ENCODE peak calls at places on chromosomes 11 and 22, in ten cellular contexts. V, F, Q, N, U, T, H, M, S and Y are unnamed samples. For H3K36me3 and H3K27me3, the result is how much of the 10 kb centered on the place peaks cover.

GRCh38 chr11:67053896-67054850 is 2.5 kb upstream of the RHOD start:
- DNase-seq in V (no peak), F (peak), Q (peak), N (peak), U (peak), T (peak), H (peak), M (no peak), S (no peak), Y (no peak)

GRCh38 chr22:33848251-33848650 is 72.0 kb downstream of the LARGE1 start:
- DNase-seq in V (no peak), F (no peak), Q (no peak), N (no peak), U (no peak), T (no peak), H (no peak), M (no peak), S (no peak), Y (no peak)

GRCh38 chr11:78929092-78929905 is 354.6 kb upstream of the NARS2 start:
- DNase-seq in V (no peak), F (no peak), Q (peak), N (no peak), U (no peak), T (no peak), H (no peak), M (no peak), S (no peak), Y (no peak)

GRCh38 chr11:5831196-5831829 is 10.4 kb downstream of the OR52E6 start:
- DNase-seq in V (no peak), F (no peak), Q (no peak), N (no peak), U (no peak), T (no peak), H (no peak), M (no peak), S (no peak), Y (no peak)

GRCh38 chr11:87368876-87369480 is 331.2 kb downstream of the TMEM135 start:
- DNase-seq in V (no peak), F (no peak), Q (peak), N (no peak), U (no peak), T (no peak), H (no peak), M (no peak), S (no peak), Y (no peak)

GRCh38 chr11:131672191-131672590 is 301.8 kb downstream of the NTM start:
- DNase-seq in V (no peak), F (no peak), Q (no peak), N (no peak), U (no peak), T (no peak), H (no peak), M (no peak), S (no peak), Y (peak)

GRCh38 chr11:120543816-120544215 is 32.3 kb downstream of the GRIK4 start:
- DNase-seq in V (no peak), F (no peak), Q (no peak), N (no peak), U (no peak), T (no peak), H (no peak), M (no peak), S (no peak), Y (no peak)

GRCh38 chr11:78973833-78974232 is 399.2 kb upstream of the NARS2 start:
- DNase-seq in V (no peak), F (no peak), Q (no peak), N (no peak), U (no peak), T (no peak), H (no peak), M (no peak), S (no peak), Y (no peak)

GRCh38 chr11:116742104-116742503 is 30.7 kb downstream of the BUD13 start:
- DNase-seq in V (no peak), F (no peak), Q (no peak), N (no peak), U (no peak), T (no peak), H (no peak), M (no peak), S (peak), Y (no peak)

GRCh38 chr22:36334081-36334831 is 53.5 kb downstream of the MYH9 start:
- DNase-seq in V (no peak), F (no peak), Q (no peak), N (peak), U (no peak), T (no peak), H (peak), M (no peak), S (no peak), Y (peak)

GRCh38 chr22:36226189-36226588 is 13.1 kb downstream of the APOL2 start:
- DNase-seq in V (no peak), F (no peak), Q (no peak), N (no peak), U (no peak), T (no peak), H (no peak), M (no peak), S (no peak), Y (no peak)

GRCh38 chr11:20759541-20759940 is 90.2 kb downstream of the NELL1 start:
- DNase-seq in V (no peak), F (no peak), Q (no peak), N (no peak), U (no peak), T (no peak), H (no peak), M (no peak), S (no peak), Y (no peak)

GRCh38 chr22:29710922-29711593 is 8.7 kb upstream of the CABP7 start:
- DNase-seq in V (no peak), F (peak), Q (no peak), N (peak), U (peak), T (no peak), H (no peak), M (no peak), S (no peak), Y (no peak)

GRCh38 chr11:59186130-59186594 is 14.2 kb downstream of the DTX4 start:
- DNase-seq in V (no peak), F (peak), Q (no peak), N (peak), U (peak), T (no peak), H (peak), M (no peak), S (no peak), Y (no peak)

GRCh38 chr11:58027341-58027740 is 3.4 kb upstream of the OR6Q1 start:
- DNase-seq in V (no peak), F (no peak), Q (no peak), N (no peak), U (no peak), T (no peak), H (no peak), M (no peak), S (no peak), Y (no peak)

GRCh38 chr11:119014209-119014924 is 3.8 kb downstream of the RPS25 start:
- DNase-seq in V (no peak), F (no peak), Q (no peak), N (no peak), U (no peak), T (no peak), H (peak), M (no peak), S (no peak), Y (no peak)

GRCh38 chr11:119019996-119020395 is 1.4 kb downstream of the TRAPPC4 start:
- DNase-seq in V (no peak), F (no peak), Q (no peak), N (no peak), U (no peak), T (no peak), H (peak), M (no peak), S (no peak), Y (peak)

GRCh38 chr11:119015054-119015611 is 3.0 kb downstream of the RPS25 start:
- DNase-seq in V (no peak), F (no peak), Q (no peak), N (no peak), U (no peak), T (no peak), H (peak), M (no peak), S (no peak), Y (peak)

GRCh38 chr11:119016216-119017009 is 1.7 kb downstream of the RPS25 start:
- DNase-seq in V (no peak), F (no peak), Q (no peak), N (no peak), U (no peak), T (no peak), H (peak), M (no peak), S (no peak), Y (no peak)

GRCh38 chr11:119018074-119018938 is at the start of the genes RPS25 and TRAPPC4:
- DNase-seq in V (peak), F (peak), Q (peak), N (peak), U (peak), T (peak), H (peak), M (peak), S (peak), Y (peak)
- H3K36me3 ChIP-seq in V (half or more), F (under half), Q (under half), N (under half), U (half or more), T (under half), H (half or more), M (under half), S (under half), Y (half or more)

DNA sequence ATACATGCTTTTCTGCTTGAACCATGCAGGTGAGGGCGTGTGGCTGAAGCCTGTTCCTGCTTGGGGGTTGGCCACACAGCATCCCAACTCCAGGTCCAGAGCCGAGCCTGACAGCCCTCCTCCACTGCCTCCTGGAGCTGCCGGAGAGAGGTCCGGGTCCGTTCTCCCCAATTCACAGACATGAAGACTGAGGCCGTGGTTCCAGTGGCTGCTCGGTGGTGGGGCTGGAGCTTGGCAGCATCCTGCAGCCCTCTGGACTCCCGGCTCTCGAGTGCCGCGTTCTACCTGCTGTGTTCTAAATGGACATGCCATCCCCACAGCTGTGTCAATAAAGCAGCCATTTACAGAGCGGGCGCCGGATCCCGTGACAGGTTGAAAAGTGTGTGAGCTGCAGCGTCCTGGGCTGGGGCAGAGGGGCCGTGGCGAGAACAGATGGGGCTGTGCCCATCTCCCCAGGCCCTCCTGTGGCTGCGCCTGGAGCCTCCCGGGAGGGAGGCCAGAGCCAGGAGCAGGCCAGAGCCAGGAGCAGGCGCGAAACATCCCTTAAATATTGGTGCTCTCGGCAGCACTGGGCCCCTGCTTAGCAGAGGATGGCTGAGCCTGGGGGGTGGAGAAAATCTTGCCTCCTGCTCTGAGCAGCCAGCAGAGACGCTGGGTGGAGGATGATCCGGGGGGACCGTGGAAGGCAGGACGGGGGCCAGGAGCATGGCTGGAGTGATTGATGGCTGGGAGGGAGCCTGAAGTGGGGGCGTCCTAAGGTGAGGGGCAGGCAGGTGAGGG is 46.1 kb downstream of the FLRT1 start:
- DNase-seq in V (no peak), F (peak), Q (no peak), N (no peak), U (no peak), T (no peak), H (no peak), M (no peak), S (no peak), Y (no peak)
- TF ChIP-seq EP300 in V (no peak), F (no peak), Q (no peak), N (no peak), U (no peak), T (no peak), H (no peak), M (no peak), S (no peak), Y (no peak)

DNA sequence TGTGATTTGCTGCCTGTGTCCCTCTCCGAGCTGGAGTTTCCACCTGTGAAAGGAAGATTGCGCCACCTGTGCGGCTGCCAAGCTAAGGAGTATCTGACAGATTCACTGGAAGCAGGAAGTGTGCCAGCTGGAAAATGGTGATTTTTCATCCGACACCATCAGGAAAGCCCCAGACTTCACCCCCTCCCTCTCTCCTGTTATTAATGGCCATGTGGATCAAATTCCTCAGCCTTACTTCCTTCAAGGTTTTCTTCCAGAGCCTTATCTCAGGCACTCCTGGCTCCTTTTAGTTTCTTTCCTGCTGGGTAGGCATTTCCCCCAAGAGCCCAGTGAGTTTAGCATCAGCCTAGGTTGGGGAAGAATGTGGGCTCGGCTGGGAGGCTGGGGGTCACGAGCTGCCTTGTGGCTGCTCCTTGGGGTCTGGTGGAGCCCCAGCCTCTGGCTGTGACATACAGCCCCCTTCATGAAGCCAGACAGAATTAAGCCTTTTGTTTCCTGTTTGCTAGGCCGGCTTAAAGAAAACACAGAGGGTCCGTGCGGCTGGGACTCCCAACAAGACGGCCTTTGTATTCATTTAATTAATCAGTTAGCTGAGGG is 37.1 kb downstream of the PKNOX2 start:
- DNase-seq in V (no peak), F (peak), Q (no peak), N (no peak), U (no peak), T (peak), H (no peak), M (no peak), S (no peak), Y (no peak)
- H3K27me3 ChIP-seq in V (under half), F (under half), Q (under half), N (under half), U (under half), T (under half), H (half or more), M (under half), S (under half), Y (under half)

GRCh38 chr22:41876275-41876674 is 38.6 kb downstream of the SHISA8 start:
- DNase-seq in V (no peak), F (no peak), Q (no peak), N (no peak), U (no peak), T (no peak), H (no peak), M (no peak), S (no peak), Y (no peak)
- H3K36me3 ChIP-seq in V (half or more), F (half or more), Q (under half), N (half or more), U (under half), T (under half), H (half or more), M (under half), S (half or more), Y (under half)

GRCh38 chr11:93686812-93687211 is 25.3 kb downstream of the CEP295 start:
- DNase-seq in V (no peak), F (no peak), Q (no peak), N (no peak), U (no peak), T (no peak), H (no peak), M (no peak), S (no peak), Y (no peak)
- TF ChIP-seq EP300 in V (peak), F (no peak), Q (no peak), N (no peak), U (no peak), T (no peak), H (no peak), M (no peak), S (no peak), Y (no peak)

DNA sequence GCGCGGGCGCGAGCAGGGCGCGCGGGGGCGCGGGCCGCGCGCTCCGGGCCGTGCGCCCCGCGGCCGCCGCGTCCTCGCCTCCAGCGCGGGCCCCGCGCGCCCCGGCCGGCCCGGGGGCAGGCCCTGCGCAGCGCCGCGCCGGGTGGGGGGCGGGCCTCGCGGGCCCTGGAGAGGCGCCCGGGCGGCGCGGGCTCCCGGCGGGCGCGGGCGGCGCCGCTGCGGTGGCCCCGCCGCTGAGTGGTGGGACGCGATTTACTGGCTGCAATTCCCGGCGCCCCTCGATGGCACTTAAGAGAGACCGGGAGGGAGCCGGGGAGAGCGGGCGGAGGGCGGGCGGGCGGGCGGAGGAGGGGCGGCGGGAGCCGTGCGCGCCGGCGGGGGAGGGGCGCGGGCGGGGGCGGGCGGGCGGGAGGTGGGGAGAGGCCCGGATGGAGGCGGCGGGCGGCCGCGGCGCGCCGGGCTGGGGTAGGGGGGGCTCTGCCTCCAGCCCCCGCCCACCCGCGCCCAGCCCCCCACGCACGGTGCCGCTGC is 73.2 kb upstream of the TCF20 start:
- DNase-seq in V (no peak), F (no peak), Q (no peak), N (no peak), U (peak), T (peak), H (peak), M (no peak), S (no peak), Y (no peak)
- H3K27me3 ChIP-seq in V (under half), F (under half), Q (under half), N (under half), U (under half), T (under half), H (under half), M (under half), S (under half), Y (under half)

GRCh38 chr22:17102297-17102667 is 17.5 kb downstream of the IL17RA start:
- DNase-seq in V (no peak), F (no peak), Q (no peak), N (no peak), U (no peak), T (no peak), H (peak), M (no peak), S (no peak), Y (peak)

GRCh38 chr22:17100621-17101020 is 15.8 kb downstream of the IL17RA start:
- DNase-seq in V (no peak), F (no peak), Q (no peak), N (no peak), U (no peak), T (no peak), H (no peak), M (no peak), S (no peak), Y (no peak)

GRCh38 chr22:17103351-17103750 is 17.8 kb downstream of the TMEM121B start:
- DNase-seq in V (no peak), F (no peak), Q (no peak), N (no peak), U (no peak), T (no peak), H (no peak), M (no peak), S (no peak), Y (peak)

GRCh38 chr22:17104336-17104935 is 16.7 kb downstream of the TMEM121B start:
- DNase-seq in V (no peak), F (no peak), Q (no peak), N (no peak), U (no peak), T (no peak), H (no peak), M (no peak), S (no peak), Y (peak)

DNA sequence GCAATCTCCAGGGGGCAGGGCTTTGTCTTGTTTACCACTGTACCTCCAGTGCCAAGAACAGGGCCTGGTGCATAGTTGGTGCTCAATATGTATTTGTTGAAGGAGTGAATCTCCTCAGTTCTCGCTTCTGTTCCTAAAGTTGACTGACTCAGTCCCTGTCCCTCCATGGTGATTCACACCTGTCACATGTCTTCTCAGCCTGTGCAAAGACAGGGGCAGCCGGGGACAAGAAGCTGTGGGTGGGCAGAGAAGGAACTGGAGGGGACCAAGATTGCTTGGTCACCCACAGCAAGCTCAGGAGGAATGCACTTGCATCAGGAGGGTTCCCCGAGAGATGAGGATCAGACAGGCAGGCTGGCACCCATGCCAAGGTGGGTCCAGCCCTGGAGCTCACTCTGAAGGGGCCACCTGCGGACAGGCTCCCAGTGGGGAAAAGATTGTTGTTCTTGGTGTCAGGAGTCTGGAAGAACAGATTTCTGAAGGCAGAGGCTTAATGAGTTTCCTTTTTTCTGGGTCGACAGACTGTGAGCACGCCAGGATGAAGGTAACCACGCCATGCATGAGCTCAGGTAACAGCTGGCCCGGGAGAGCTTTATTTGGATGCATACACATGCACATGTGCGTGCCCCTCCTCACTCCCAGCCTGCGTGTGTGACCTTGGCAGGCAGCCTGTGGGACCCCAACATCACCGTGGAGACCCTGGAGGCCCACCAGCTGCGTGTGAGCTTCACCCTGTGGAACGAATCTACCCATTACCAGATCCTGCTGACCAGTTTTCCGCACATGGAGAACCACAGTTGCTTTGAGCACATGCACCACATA is 16.9 kb downstream of the IL17RA start:
- DNase-seq in V (no peak), F (no peak), Q (no peak), N (no peak), U (no peak), T (no peak), H (no peak), M (no peak), S (no peak), Y (peak)
- H3K36me3 ChIP-seq in V (half or more), F (half or more), Q (under half), N (under half), U (under half), T (under half), H (half or more), M (under half), S (under half), Y (under half)

GRCh38 chr11:8676458-8676857 is 6.0 kb downstream of the TRIM66 start:
- DNase-seq in V (no peak), F (no peak), Q (no peak), N (no peak), U (no peak), T (no peak), H (no peak), M (no peak), S (no peak), Y (no peak)

GRCh38 chr11:8674859-8675258 is 7.6 kb downstream of the TRIM66 start:
- DNase-seq in V (no peak), F (no peak), Q (no peak), N (no peak), U (no peak), T (no peak), H (no peak), M (no peak), S (no peak), Y (no peak)

GRCh38 chr11:8672346-8672745 is 10.1 kb downstream of the TRIM66 start:
- DNase-seq in V (no peak), F (no peak), Q (no peak), N (no peak), U (no peak), T (no peak), H (no peak), M (no peak), S (no peak), Y (no peak)

GRCh38 chr11:8671242-8671641 is 11.2 kb downstream of the TRIM66 start:
- DNase-seq in V (no peak), F (no peak), Q (peak), N (peak), U (peak), T (peak), H (no peak), M (no peak), S (no peak), Y (peak)

GRCh38 chr11:8671651-8672062 is 10.8 kb downstream of the TRIM66 start:
- DNase-seq in V (no peak), F (no peak), Q (no peak), N (no peak), U (no peak), T (peak), H (no peak), M (no peak), S (no peak), Y (peak)
- TF ChIP-seq EP300 in V (no peak), F (no peak), Q (no peak), N (no peak), U (no peak), T (no peak), H (no peak), M (no peak), S (no peak), Y (no peak)